ENCODE peak calls at places on chromosome 13, in four cellular contexts. One of them, this sample, is unnamed.

GRCh38 chr13:99150575-99151370 is 49.9 kb upstream of the UBAC2 start:
- DNase-seq in GM12878: no peak
- DNase-seq in K562: no peak
- DNase-seq in SK-N-SH: no peak
- DNase-seq in this sample: no peak

GRCh38 chr13:76707360-76707759 is 178.8 kb downstream of the KCTD12 start:
- DNase-seq in SK-N-SH: no peak
- DNase-seq in GM12878: no peak
- DNase-seq in K562: no peak
- DNase-seq in this sample: no peak

GRCh38 chr13:80339578-80339840 is 1.4 kb downstream of the SPRY2 start:
- DNase-seq in SK-N-SH: peak
- DNase-seq in GM12878: no peak
- DNase-seq in K562: peak
- DNase-seq in this sample: no peak

GRCh38 chr13:113646376-113646775 is 11.6 kb downstream of the ATP4B start:
- DNase-seq in GM12878: no peak
- DNase-seq in K562: no peak
- DNase-seq in SK-N-SH: no peak
- DNase-seq in this sample: no peak

GRCh38 chr13:95452376-95452775 is 100.1 kb upstream of the CLDN10 start:
- DNase-seq in K562: no peak
- DNase-seq in GM12878: no peak
- DNase-seq in SK-N-SH: no peak
- DNase-seq in this sample: no peak

GRCh38 chr13:84303035-84303434 is 420.8 kb upstream of the SLITRK1 start:
- DNase-seq in SK-N-SH: no peak
- DNase-seq in GM12878: no peak
- DNase-seq in K562: no peak
- DNase-seq in this sample: no peak

GRCh38 chr13:99380921-99381645 is 73.9 kb upstream of the GPR183 start:
- DNase-seq in GM12878: peak
- DNase-seq in SK-N-SH: no peak
- DNase-seq in K562: no peak
- DNase-seq in this sample: no peak

GRCh38 chr13:101529419-101529818 is 76.9 kb downstream of the ITGBL1 start:
- DNase-seq in K562: no peak
- DNase-seq in SK-N-SH: no peak
- DNase-seq in GM12878: no peak
- DNase-seq in this sample: no peak

GRCh38 chr13:44576396-44577235 is 486 bp upstream of the TSC22D1 start:
- DNase-seq in GM12878: no peak
- DNase-seq in K562: peak
- DNase-seq in SK-N-SH: peak
- DNase-seq in this sample: peak

GRCh38 chr13:28353679-28354078 is 141.2 kb downstream of the FLT1 start:
- DNase-seq in GM12878: no peak
- DNase-seq in SK-N-SH: no peak
- DNase-seq in K562: no peak
- DNase-seq in this sample: no peak

GRCh38 chr13:34340534-34340933 is 522.6 kb downstream of the RFC3 start:
- DNase-seq in GM12878: no peak
- DNase-seq in SK-N-SH: no peak
- DNase-seq in K562: no peak
- DNase-seq in this sample: no peak

GRCh38 chr13:73412933-73413332 is 354.1 kb downstream of the KLF5 start:
- DNase-seq in K562: no peak
- DNase-seq in GM12878: no peak
- DNase-seq in SK-N-SH: no peak
- DNase-seq in this sample: no peak

GRCh38 chr13:46530084-46530935 is 22.7 kb upstream of the LRCH1 start:
- DNase-seq in K562: no peak
- DNase-seq in GM12878: no peak
- DNase-seq in SK-N-SH: no peak
- DNase-seq in this sample: no peak

GRCh38 chr13:32629866-32630265 is 43.6 kb downstream of the PDS5B start:
- DNase-seq in SK-N-SH: no peak
- DNase-seq in GM12878: no peak
- DNase-seq in K562: no peak
- DNase-seq in this sample: no peak

GRCh38 chr13:102977471-102977870 is 88.7 kb downstream of the SLC10A2 start:
- DNase-seq in K562: no peak
- DNase-seq in SK-N-SH: no peak
- DNase-seq in GM12878: no peak
- DNase-seq in this sample: no peak

GRCh38 chr13:77555246-77555645 is 19.7 kb downstream of the SCEL start:
- DNase-seq in SK-N-SH: no peak
- DNase-seq in GM12878: no peak
- DNase-seq in K562: no peak
- DNase-seq in this sample: no peak

GRCh38 chr13:111239754-111240670 is 80.4 kb upstream of the TEX29 start:
- DNase-seq in GM12878: no peak
- DNase-seq in K562: no peak
- DNase-seq in SK-N-SH: no peak
- DNase-seq in this sample: no peak

GRCh38 chr13:99320693-99321481 is 13.7 kb upstream of the GPR183 start:
- DNase-seq in SK-N-SH: no peak
- DNase-seq in K562: no peak
- DNase-seq in GM12878: no peak
- DNase-seq in this sample: no peak

GRCh38 chr13:74573654-74574053 is 439.4 kb upstream of the KLF12 start:
- DNase-seq in K562: peak
- DNase-seq in GM12878: no peak
- DNase-seq in SK-N-SH: no peak
- DNase-seq in this sample: peak

GRCh38 chr13:93080587-93080986 is 146.0 kb upstream of the GPC6 start:
- DNase-seq in K562: no peak
- DNase-seq in SK-N-SH: no peak
- DNase-seq in GM12878: no peak
- DNase-seq in this sample: no peak

GRCh38 chr13:48333976-48334375 is 30.4 kb downstream of the RB1 start:
- DNase-seq in GM12878: no peak
- DNase-seq in SK-N-SH: no peak
- DNase-seq in K562: no peak
- DNase-seq in this sample: no peak

GRCh38 chr13:99419591-99420243 is 81.6 kb upstream of the TM9SF2 start:
- DNase-seq in K562: no peak
- DNase-seq in SK-N-SH: no peak
- DNase-seq in GM12878: no peak
- DNase-seq in this sample: no peak

GRCh38 chr13:48731957-48732569 is 78.3 kb downstream of the CYSLTR2 start:
- DNase-seq in K562: peak
- DNase-seq in GM12878: no peak
- DNase-seq in SK-N-SH: peak
- DNase-seq in this sample: peak

GRCh38 chr13:112434032-112434431 is 57.9 kb downstream of the SPACA7 start:
- DNase-seq in SK-N-SH: no peak
- DNase-seq in K562: no peak
- DNase-seq in GM12878: no peak
- DNase-seq in this sample: no peak

GRCh38 chr13:107838592-107839161 is 376.7 kb downstream of the LIG4 start:
- DNase-seq in SK-N-SH: no peak
- DNase-seq in K562: no peak
- DNase-seq in GM12878: no peak
- DNase-seq in this sample: no peak

GRCh38 chr13:75319244-75319643 is 162.7 kb downstream of the TBC1D4 start:
- DNase-seq in GM12878: no peak
- DNase-seq in K562: no peak
- DNase-seq in SK-N-SH: no peak
- DNase-seq in this sample: no peak

GRCh38 chr13:80603351-80603750 is 262.4 kb upstream of the SPRY2 start:
- DNase-seq in GM12878: no peak
- DNase-seq in K562: no peak
- DNase-seq in SK-N-SH: no peak
- DNase-seq in this sample: no peak

GRCh38 chr13:85236431-85236830 is 562.8 kb downstream of the SLITRK6 start:
- DNase-seq in GM12878: no peak
- DNase-seq in SK-N-SH: no peak
- DNase-seq in K562: no peak
- DNase-seq in this sample: no peak

GRCh38 chr13:77378662-77379061 is 51.8 kb upstream of the MYCBP2 start:
- DNase-seq in K562: no peak
- DNase-seq in SK-N-SH: no peak
- DNase-seq in GM12878: no peak
- DNase-seq in this sample: no peak

GRCh38 chr13:50677687-50678463 is 165.6 kb downstream of the DLEU7 start:
- DNase-seq in GM12878: no peak
- DNase-seq in K562: no peak
- DNase-seq in SK-N-SH: no peak
- DNase-seq in this sample: no peak

GRCh38 chr13:44273991-44274810 is 99.4 kb upstream of the SERP2 start:
- DNase-seq in GM12878: no peak
- DNase-seq in K562: no peak
- DNase-seq in SK-N-SH: no peak
- DNase-seq in this sample: no peak

DNA sequence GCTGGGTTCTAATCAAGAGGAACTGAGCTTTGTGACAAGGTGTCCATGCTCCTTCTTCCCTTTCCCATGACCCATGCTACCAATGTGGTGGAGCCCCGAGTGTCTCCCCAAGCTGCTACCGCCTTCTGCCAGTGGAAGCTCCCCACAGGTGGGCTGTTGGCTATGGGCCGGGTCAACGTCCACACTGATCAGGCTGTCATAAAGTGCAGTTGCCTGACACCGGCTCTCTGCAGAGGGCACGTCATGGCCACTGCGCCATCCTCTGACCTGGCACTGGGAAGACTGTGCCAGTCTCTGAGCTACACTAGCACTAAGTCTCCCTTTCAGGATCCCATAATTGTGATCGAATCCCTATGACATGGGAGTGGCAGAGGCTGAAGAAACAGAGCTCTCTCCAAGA is 192.3 kb downstream of the USP12 start:
- DNase-seq in GM12878: no peak
- DNase-seq in K562: no peak
- DNase-seq in SK-N-SH: no peak
- DNase-seq in this sample: no peak
- TF ChIP-seq USF1 in GM12878: no peak
- TF ChIP-seq USF1 in K562: no peak
- TF ChIP-seq USF1 in SK-N-SH: no peak
- TF ChIP-seq USF1 in this sample: no peak

GRCh38 chr13:109410868-109411267 is 375.5 kb downstream of the IRS2 start:
- DNase-seq in SK-N-SH: no peak
- DNase-seq in K562: no peak
- DNase-seq in GM12878: no peak
- DNase-seq in this sample: no peak

GRCh38 chr13:109415057-109415456 is 371.3 kb downstream of the IRS2 start:
- DNase-seq in GM12878: no peak
- DNase-seq in K562: no peak
- DNase-seq in SK-N-SH: no peak
- DNase-seq in this sample: no peak

GRCh38 chr13:109416001-109416400 is 370.4 kb downstream of the IRS2 start:
- DNase-seq in SK-N-SH: no peak
- DNase-seq in GM12878: no peak
- DNase-seq in K562: no peak
- DNase-seq in this sample: no peak

GRCh38 chr13:109408596-109409382 is 377.6 kb downstream of the IRS2 start:
- DNase-seq in GM12878: no peak
- DNase-seq in SK-N-SH: no peak
- DNase-seq in K562: no peak
- DNase-seq in this sample: no peak

GRCh38 chr13:109412232-109412935 is 374.0 kb downstream of the IRS2 start:
- DNase-seq in GM12878: no peak
- DNase-seq in SK-N-SH: peak
- DNase-seq in K562: no peak
- DNase-seq in this sample: peak
- TF ChIP-seq USF1 in GM12878: no peak
- TF ChIP-seq USF1 in SK-N-SH: no peak
- TF ChIP-seq USF1 in K562: no peak
- TF ChIP-seq USF1 in this sample: no peak

DNA sequence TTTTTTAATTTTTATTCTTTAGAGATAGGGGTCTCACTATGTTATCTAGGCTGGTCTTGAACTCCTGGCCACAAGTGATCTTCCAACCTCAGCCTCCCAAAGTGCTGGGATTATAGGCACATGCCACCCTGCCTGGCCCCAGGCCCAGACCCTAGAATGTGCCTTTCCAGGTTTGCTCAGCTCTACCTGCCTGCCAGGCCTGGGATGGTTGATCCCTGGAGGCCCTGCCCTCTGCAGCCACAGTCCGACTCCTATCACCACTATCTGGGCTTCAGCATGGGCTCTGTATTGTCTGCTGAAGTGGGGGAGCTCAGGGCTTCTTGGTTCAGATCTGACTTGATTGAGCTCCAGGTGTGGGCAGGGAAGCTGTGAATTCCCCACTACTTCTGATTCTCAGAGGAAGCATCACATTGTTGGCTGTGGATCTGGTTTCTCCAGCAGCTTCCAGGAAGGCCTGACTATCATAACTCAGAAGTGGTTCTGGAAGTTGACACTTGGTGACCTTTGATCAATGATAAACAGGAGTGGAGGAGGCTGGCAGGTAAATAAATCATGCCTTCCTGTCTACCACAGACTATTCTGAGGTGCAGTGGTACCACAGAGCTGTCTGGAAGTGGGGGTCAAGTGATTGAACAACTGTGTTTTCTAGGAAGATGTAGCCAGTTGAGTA is 71.9 kb downstream of the OLFM4 start:
- DNase-seq in K562: no peak
- DNase-seq in SK-N-SH: no peak
- DNase-seq in GM12878: no peak
- DNase-seq in this sample: no peak
- TF ChIP-seq USF1 in K562: no peak
- TF ChIP-seq USF1 in SK-N-SH: no peak
- TF ChIP-seq USF1 in GM12878: no peak
- TF ChIP-seq USF1 in this sample: no peak

GRCh38 chr13:24223341-24224231 is 63.1 kb downstream of the SPATA13 start:
- DNase-seq in K562: no peak
- DNase-seq in SK-N-SH: no peak
- DNase-seq in GM12878: no peak
- DNase-seq in this sample: no peak
- TF ChIP-seq USF1 in K562: no peak
- TF ChIP-seq USF1 in SK-N-SH: no peak
- TF ChIP-seq USF1 in GM12878: no peak
- TF ChIP-seq USF1 in this sample: no peak